ENCODE peak calls at places on chromosome 19, in ten cellular contexts. W, M, C, R, V, U, L, B, I and H are unnamed samples.

GRCh38 chr19:1624458-1624857 is 19.2 kb upstream of the UQCR11 start:
- DNase-seq in W (no peak), M (peak), C (no peak), R (peak), V (no peak), U (peak), L (peak), B (peak), I (no peak), H (peak)

GRCh38 chr19:16330368-16330801 is 5.8 kb downstream of the KLF2 start:
- DNase-seq in W (peak), M (no peak), C (peak), R (peak), V (peak), U (peak), L (peak), B (peak), I (no peak), H (no peak)

GRCh38 chr19:17937371-17937900 is 4.6 kb downstream of the CCDC124 start:
- DNase-seq in W (no peak), M (no peak), C (no peak), R (no peak), V (no peak), U (no peak), L (no peak), B (no peak), I (no peak), H (no peak)

GRCh38 chr19:2261438-2262172 is 5.4 kb upstream of the JSRP1 start:
- DNase-seq in W (no peak), M (no peak), C (no peak), R (peak), V (no peak), U (no peak), L (no peak), B (no peak), I (no peak), H (no peak)

GRCh38 chr19:28980236-28980868 is 232.6 kb downstream of the UQCRFS1 start:
- DNase-seq in W (no peak), M (no peak), C (no peak), R (no peak), V (no peak), U (no peak), L (no peak), B (no peak), I (no peak), H (no peak)

GRCh38 chr19:39430675-39431593 is 4.8 kb downstream of the RPS16 start:
- DNase-seq in W (peak), M (no peak), C (no peak), R (peak), V (peak), U (no peak), L (no peak), B (peak), I (peak), H (no peak)

GRCh38 chr19:3358919-3359849 is 7.2 kb upstream of the NFIC start:
- DNase-seq in W (no peak), M (no peak), C (no peak), R (peak), V (peak), U (peak), L (peak), B (no peak), I (peak), H (peak)

GRCh38 chr19:32189956-32190706 is 155.3 kb upstream of the ZNF507 start:
- DNase-seq in W (no peak), M (no peak), C (no peak), R (no peak), V (no peak), U (no peak), L (no peak), B (no peak), I (no peak), H (no peak)

GRCh38 chr19:48735031-48735615 is 5.3 kb downstream of the RASIP1 start:
- DNase-seq in W (peak), M (no peak), C (no peak), R (no peak), V (no peak), U (no peak), L (no peak), B (no peak), I (peak), H (no peak)